ENCODE peak calls at places on chromosomes 3 and 15, in nine cellular contexts. One of them, this sample, is unnamed. For H3K27me3, the result is how much of the 10 kb centered on the place peaks cover.

GRCh38 chr3:107384428-107384827 is 7.2 kb downstream of the CCDC54 start:
- DNase-seq in iPS DF 6.9: no peak
- DNase-seq in lower lobe of right lung: no peak
- DNase-seq in stomach: no peak
- DNase-seq in ovary: no peak
- DNase-seq in tibial artery: no peak
- DNase-seq in endothelial cell of umbilical vein: no peak
- DNase-seq in cardiac muscle cell: no peak
- DNase-seq in hepatocyte: no peak
- DNase-seq in this sample: no peak

GRCh38 chr3:187352581-187353575 is 15.3 kb upstream of the RTP4 start:
- DNase-seq in cardiac muscle cell: no peak
- DNase-seq in ovary: no peak
- DNase-seq in iPS DF 6.9: no peak
- DNase-seq in tibial artery: no peak
- DNase-seq in endothelial cell of umbilical vein: no peak
- DNase-seq in stomach: peak
- DNase-seq in lower lobe of right lung: no peak
- DNase-seq in hepatocyte: peak
- DNase-seq in this sample: no peak

GRCh38 chr3:170012683-170013400 is 25.0 kb upstream of the GPR160 start:
- DNase-seq in iPS DF 6.9: no peak
- DNase-seq in lower lobe of right lung: no peak
- DNase-seq in cardiac muscle cell: no peak
- DNase-seq in tibial artery: no peak
- DNase-seq in stomach: no peak
- DNase-seq in endothelial cell of umbilical vein: no peak
- DNase-seq in ovary: no peak
- DNase-seq in hepatocyte: peak
- DNase-seq in this sample: no peak

GRCh38 chr15:42591238-42591936 is 16.0 kb downstream of the STARD9 start:
- DNase-seq in cardiac muscle cell: no peak
- DNase-seq in iPS DF 6.9: no peak
- DNase-seq in ovary: no peak
- DNase-seq in endothelial cell of umbilical vein: peak
- DNase-seq in tibial artery: no peak
- DNase-seq in lower lobe of right lung: no peak
- DNase-seq in stomach: no peak
- DNase-seq in hepatocyte: peak
- DNase-seq in this sample: no peak

GRCh38 chr3:194481103-194481502 is 5.7 kb downstream of the ATP13A3 start:
- DNase-seq in cardiac muscle cell: no peak
- DNase-seq in tibial artery: no peak
- DNase-seq in lower lobe of right lung: no peak
- DNase-seq in stomach: no peak
- DNase-seq in ovary: no peak
- DNase-seq in hepatocyte: peak
- DNase-seq in iPS DF 6.9: no peak
- DNase-seq in endothelial cell of umbilical vein: no peak
- DNase-seq in this sample: no peak

GRCh38 chr3:140206196-140207040 is 271.4 kb downstream of the CLSTN2 start:
- DNase-seq in ovary: no peak
- DNase-seq in tibial artery: no peak
- DNase-seq in lower lobe of right lung: no peak
- DNase-seq in hepatocyte: peak
- DNase-seq in endothelial cell of umbilical vein: no peak
- DNase-seq in cardiac muscle cell: peak
- DNase-seq in stomach: no peak
- DNase-seq in iPS DF 6.9: no peak
- DNase-seq in this sample: no peak

GRCh38 chr3:171907761-171908160 is 64.6 kb downstream of the TMEM212 start:
- DNase-seq in cardiac muscle cell: no peak
- DNase-seq in iPS DF 6.9: no peak
- DNase-seq in endothelial cell of umbilical vein: no peak
- DNase-seq in ovary: no peak
- DNase-seq in tibial artery: no peak
- DNase-seq in hepatocyte: no peak
- DNase-seq in lower lobe of right lung: no peak
- DNase-seq in stomach: no peak
- DNase-seq in this sample: no peak

GRCh38 chr15:56323435-56323834 is 41.8 kb upstream of the TEX9 start:
- DNase-seq in endothelial cell of umbilical vein: no peak
- DNase-seq in cardiac muscle cell: no peak
- DNase-seq in hepatocyte: no peak
- DNase-seq in stomach: no peak
- DNase-seq in ovary: no peak
- DNase-seq in lower lobe of right lung: no peak
- DNase-seq in iPS DF 6.9: no peak
- DNase-seq in tibial artery: no peak
- DNase-seq in this sample: no peak

GRCh38 chr3:44477312-44478030 is at the start of gene ZNF445:
- DNase-seq in iPS DF 6.9: no peak
- DNase-seq in lower lobe of right lung: peak
- DNase-seq in stomach: peak
- DNase-seq in endothelial cell of umbilical vein: peak
- DNase-seq in ovary: peak
- DNase-seq in cardiac muscle cell: peak
- DNase-seq in hepatocyte: peak
- DNase-seq in tibial artery: peak
- DNase-seq in this sample: peak

GRCh38 chr15:74242296-74242929 is 6.3 kb downstream of the CCDC33 start:
- DNase-seq in ovary: no peak
- DNase-seq in stomach: no peak
- DNase-seq in endothelial cell of umbilical vein: peak
- DNase-seq in lower lobe of right lung: no peak
- DNase-seq in tibial artery: no peak
- DNase-seq in cardiac muscle cell: no peak
- DNase-seq in iPS DF 6.9: no peak
- DNase-seq in hepatocyte: peak
- DNase-seq in this sample: peak

GRCh38 chr15:74240897-74241614 is 4.9 kb downstream of the CCDC33 start:
- DNase-seq in cardiac muscle cell: no peak
- DNase-seq in ovary: no peak
- DNase-seq in iPS DF 6.9: no peak
- DNase-seq in hepatocyte: no peak
- DNase-seq in lower lobe of right lung: no peak
- DNase-seq in stomach: no peak
- DNase-seq in endothelial cell of umbilical vein: no peak
- DNase-seq in tibial artery: no peak
- DNase-seq in this sample: no peak

GRCh38 chr15:74238984-74239645 is 3.0 kb downstream of the CCDC33 start:
- DNase-seq in cardiac muscle cell: no peak
- DNase-seq in endothelial cell of umbilical vein: no peak
- DNase-seq in iPS DF 6.9: no peak
- DNase-seq in stomach: no peak
- DNase-seq in lower lobe of right lung: no peak
- DNase-seq in tibial artery: no peak
- DNase-seq in ovary: no peak
- DNase-seq in hepatocyte: no peak
- DNase-seq in this sample: no peak

GRCh38 chr15:74243431-74243830 is 7.3 kb downstream of the CCDC33 start:
- DNase-seq in cardiac muscle cell: no peak
- DNase-seq in lower lobe of right lung: no peak
- DNase-seq in endothelial cell of umbilical vein: no peak
- DNase-seq in tibial artery: no peak
- DNase-seq in hepatocyte: no peak
- DNase-seq in iPS DF 6.9: no peak
- DNase-seq in ovary: no peak
- DNase-seq in stomach: no peak
- DNase-seq in this sample: no peak

DNA sequence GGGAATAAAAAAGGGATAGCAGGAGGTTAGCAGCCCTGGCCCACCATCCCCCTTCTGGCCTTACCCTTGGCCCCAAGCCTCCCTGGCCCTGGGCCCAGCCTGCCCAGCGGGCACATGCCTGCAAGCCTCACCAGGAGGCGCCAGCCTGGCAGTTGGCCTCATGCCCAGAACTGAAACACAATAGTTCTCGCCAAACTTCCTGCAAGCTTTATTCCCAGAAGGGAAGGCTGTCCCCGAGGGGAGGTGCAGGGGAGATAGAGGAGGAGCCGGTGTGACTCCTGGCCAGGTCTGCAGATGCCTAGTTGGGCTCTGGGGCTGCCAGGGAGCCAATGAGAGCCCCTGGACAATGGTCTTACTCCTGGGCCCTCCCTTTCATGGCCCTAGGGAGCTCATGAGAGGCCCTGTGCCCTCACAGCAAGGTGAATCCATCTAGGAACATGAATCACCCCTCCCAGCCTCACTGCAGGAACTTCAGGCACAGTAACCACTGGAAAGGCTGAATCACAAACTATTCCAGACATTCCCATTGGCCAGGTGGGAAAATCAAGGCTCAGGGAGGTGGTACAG is 4.0 kb downstream of the CCDC33 start:
- DNase-seq in ovary: peak
- DNase-seq in hepatocyte: peak
- DNase-seq in lower lobe of right lung: peak
- DNase-seq in iPS DF 6.9: no peak
- DNase-seq in tibial artery: peak
- DNase-seq in stomach: peak
- DNase-seq in cardiac muscle cell: no peak
- DNase-seq in endothelial cell of umbilical vein: peak
- DNase-seq in this sample: peak
- H3K27me3 ChIP-seq in ovary: under half
- H3K27me3 ChIP-seq in hepatocyte: under half
- H3K27me3 ChIP-seq in lower lobe of right lung: under half
- H3K27me3 ChIP-seq in iPS DF 6.9: under half
- H3K27me3 ChIP-seq in tibial artery: under half
- H3K27me3 ChIP-seq in stomach: under half
- H3K27me3 ChIP-seq in cardiac muscle cell: under half
- H3K27me3 ChIP-seq in endothelial cell of umbilical vein: under half
- H3K27me3 ChIP-seq in this sample: under half

GRCh38 chr3:129937717-129938116 is 36.8 kb upstream of the TRH start:
- DNase-seq in lower lobe of right lung: no peak
- DNase-seq in endothelial cell of umbilical vein: no peak
- DNase-seq in iPS DF 6.9: no peak
- DNase-seq in ovary: no peak
- DNase-seq in cardiac muscle cell: no peak
- DNase-seq in stomach: no peak
- DNase-seq in tibial artery: no peak
- DNase-seq in hepatocyte: no peak
- DNase-seq in this sample: no peak

GRCh38 chr3:129934234-129935123 is 40.0 kb upstream of the TRH start:
- DNase-seq in ovary: peak
- DNase-seq in endothelial cell of umbilical vein: peak
- DNase-seq in lower lobe of right lung: no peak
- DNase-seq in cardiac muscle cell: peak
- DNase-seq in stomach: no peak
- DNase-seq in tibial artery: no peak
- DNase-seq in iPS DF 6.9: no peak
- DNase-seq in hepatocyte: peak
- DNase-seq in this sample: no peak

GRCh38 chr3:129938140-129938930 is 36.2 kb upstream of the TRH start:
- DNase-seq in hepatocyte: no peak
- DNase-seq in cardiac muscle cell: no peak
- DNase-seq in stomach: no peak
- DNase-seq in tibial artery: no peak
- DNase-seq in ovary: no peak
- DNase-seq in lower lobe of right lung: no peak
- DNase-seq in iPS DF 6.9: no peak
- DNase-seq in endothelial cell of umbilical vein: no peak
- DNase-seq in this sample: no peak

GRCh38 chr3:129933471-129933870 is 40.0 kb upstream of the TMCC1 start:
- DNase-seq in iPS DF 6.9: no peak
- DNase-seq in tibial artery: no peak
- DNase-seq in ovary: no peak
- DNase-seq in endothelial cell of umbilical vein: no peak
- DNase-seq in stomach: no peak
- DNase-seq in lower lobe of right lung: no peak
- DNase-seq in cardiac muscle cell: no peak
- DNase-seq in hepatocyte: no peak
- DNase-seq in this sample: no peak

DNA sequence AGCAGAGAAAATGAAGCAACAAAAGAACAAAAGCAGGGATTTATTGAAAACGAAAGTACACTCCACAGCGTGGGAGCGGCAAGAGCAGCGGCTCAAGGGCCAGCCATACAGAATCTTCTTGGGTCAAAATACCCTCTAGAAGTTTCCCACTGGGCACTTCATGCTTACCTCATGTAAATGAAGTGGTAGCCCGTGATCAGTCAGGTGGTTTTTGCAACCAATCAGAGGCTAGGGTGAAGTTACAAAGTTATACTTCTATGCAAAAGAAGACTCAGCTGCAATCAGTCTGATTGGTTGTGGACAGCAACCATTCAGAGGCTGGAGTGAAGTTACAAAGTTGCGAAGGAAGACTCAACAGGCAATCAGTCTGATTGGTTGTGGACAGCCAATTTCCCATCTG is 37.8 kb upstream of the TRH start:
- DNase-seq in cardiac muscle cell: no peak
- DNase-seq in endothelial cell of umbilical vein: peak
- DNase-seq in hepatocyte: no peak
- DNase-seq in stomach: peak
- DNase-seq in lower lobe of right lung: no peak
- DNase-seq in ovary: peak
- DNase-seq in iPS DF 6.9: no peak
- DNase-seq in tibial artery: no peak
- DNase-seq in this sample: no peak
- H3K27ac ChIP-seq in cardiac muscle cell: no peak
- H3K27ac ChIP-seq in endothelial cell of umbilical vein: no peak
- H3K27ac ChIP-seq in hepatocyte: no peak
- H3K27ac ChIP-seq in stomach: peak
- H3K27ac ChIP-seq in lower lobe of right lung: no peak
- H3K27ac ChIP-seq in ovary: no peak
- H3K27ac ChIP-seq in iPS DF 6.9: no peak
- H3K27ac ChIP-seq in tibial artery: peak
- H3K27ac ChIP-seq in this sample: no peak

GRCh38 chr3:10331320-10331719 is 10.4 kb upstream of the SEC13 start:
- DNase-seq in tibial artery: no peak
- DNase-seq in cardiac muscle cell: no peak
- DNase-seq in lower lobe of right lung: no peak
- DNase-seq in endothelial cell of umbilical vein: no peak
- DNase-seq in stomach: no peak
- DNase-seq in iPS DF 6.9: no peak
- DNase-seq in hepatocyte: no peak
- DNase-seq in ovary: no peak
- DNase-seq in this sample: no peak
- H3K27me3 ChIP-seq in tibial artery: under half
- H3K27me3 ChIP-seq in cardiac muscle cell: under half
- H3K27me3 ChIP-seq in lower lobe of right lung: under half
- H3K27me3 ChIP-seq in endothelial cell of umbilical vein: under half
- H3K27me3 ChIP-seq in stomach: half or more
- H3K27me3 ChIP-seq in iPS DF 6.9: under half
- H3K27me3 ChIP-seq in hepatocyte: under half
- H3K27me3 ChIP-seq in ovary: under half
- H3K27me3 ChIP-seq in this sample: under half

DNA sequence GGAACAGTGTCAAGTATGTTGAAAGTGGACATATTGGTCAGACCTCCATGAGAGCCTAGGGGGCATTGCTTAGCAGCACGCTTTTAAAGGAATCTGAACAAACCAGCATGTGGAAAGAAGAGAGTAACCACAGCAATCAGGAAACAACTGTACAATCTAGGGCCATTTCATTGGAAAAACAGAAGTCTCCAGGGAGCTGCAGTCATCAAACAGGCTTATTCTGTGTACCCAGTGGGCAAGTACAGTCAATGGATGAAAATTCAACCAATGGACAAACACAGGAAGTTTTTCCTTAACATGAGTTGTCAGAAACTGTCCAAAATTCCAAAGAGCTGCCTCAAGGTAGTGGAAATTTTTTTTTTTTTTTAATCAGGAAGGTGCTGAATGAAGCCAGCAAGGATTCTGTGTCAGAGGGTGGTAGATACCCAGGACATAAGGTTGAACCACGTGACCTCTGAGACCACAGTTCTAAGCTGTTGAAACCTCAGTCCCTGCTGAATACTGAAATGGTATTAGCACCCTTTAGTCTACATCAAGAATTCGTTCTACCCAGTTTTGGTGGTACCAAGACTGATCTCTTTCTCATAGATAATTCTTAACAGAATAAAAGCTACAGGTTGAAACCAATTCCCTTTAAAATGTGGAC is 4.4 kb upstream of the DLG1 start:
- DNase-seq in ovary: no peak
- DNase-seq in hepatocyte: peak
- DNase-seq in endothelial cell of umbilical vein: no peak
- DNase-seq in iPS DF 6.9: no peak
- DNase-seq in tibial artery: no peak
- DNase-seq in cardiac muscle cell: no peak
- DNase-seq in stomach: no peak
- DNase-seq in lower lobe of right lung: no peak
- DNase-seq in this sample: no peak
- H3K27ac ChIP-seq in ovary: no peak
- H3K27ac ChIP-seq in hepatocyte: peak
- H3K27ac ChIP-seq in endothelial cell of umbilical vein: no peak
- H3K27ac ChIP-seq in iPS DF 6.9: no peak
- H3K27ac ChIP-seq in tibial artery: no peak
- H3K27ac ChIP-seq in cardiac muscle cell: no peak
- H3K27ac ChIP-seq in stomach: no peak
- H3K27ac ChIP-seq in lower lobe of right lung: no peak
- H3K27ac ChIP-seq in this sample: peak

This sample was measured in thoracic aorta.